ENCODE peak calls at places on chromosomes 3 and 15, in five cellular contexts. One of them, this sample, is unnamed.
A peak's percentile ranks its signal among the peaks of the same experiment; 100 is the strongest.

GRCh38 chr3:134795776-134796312 is 784 bp downstream of the EPHB1 start:
- DNase-seq in SK-N-SH: peak; percentile 47
- DNase-seq in K562: no peak
- DNase-seq in HepG2: no peak
- DNase-seq in GM12878: no peak
- DNase-seq in this sample: no peak

GRCh38 chr15:68463444-68463843 is 31.5 kb upstream of the ITGA11 start:
- DNase-seq in SK-N-SH: no peak
- DNase-seq in K562: no peak
- DNase-seq in HepG2: no peak
- DNase-seq in GM12878: no peak
- DNase-seq in this sample: no peak

GRCh38 chr3:126511291-126511690 is 6.3 kb downstream of the UROC1 start:
- DNase-seq in SK-N-SH: no peak
- DNase-seq in K562: no peak
- DNase-seq in HepG2: no peak
- DNase-seq in GM12878: no peak
- DNase-seq in this sample: no peak

GRCh38 chr3:51875501-51875900 is at the start of gene IQCF5:
- DNase-seq in SK-N-SH: no peak
- DNase-seq in K562: no peak
- DNase-seq in HepG2: no peak
- DNase-seq in GM12878: no peak
- DNase-seq in this sample: no peak

GRCh38 chr3:132637590-132637989 is 22.0 kb downstream of the ACAD11 start:
- DNase-seq in SK-N-SH: no peak
- DNase-seq in K562: no peak
- DNase-seq in HepG2: no peak
- DNase-seq in GM12878: no peak
- DNase-seq in this sample: no peak

GRCh38 chr3:132347095-132347494 is 29.9 kb downstream of the ACP3 start:
- DNase-seq in SK-N-SH: no peak
- DNase-seq in K562: no peak
- DNase-seq in HepG2: peak; percentile 9
- DNase-seq in GM12878: no peak
- DNase-seq in this sample: no peak

GRCh38 chr15:68229386-68230156 is at the start of gene CLN6:
- DNase-seq in SK-N-SH: peak; percentile 97
- DNase-seq in K562: peak; percentile 96
- DNase-seq in HepG2: peak; percentile 59
- DNase-seq in GM12878: peak; percentile 48
- DNase-seq in this sample: peak; percentile 34

GRCh38 chr3:73624363-73625123 is at the start of gene PDZRN3:
- DNase-seq in SK-N-SH: peak; percentile 82
- DNase-seq in K562: no peak
- DNase-seq in HepG2: no peak
- DNase-seq in GM12878: no peak
- DNase-seq in this sample: no peak

GRCh38 chr15:32152574-32152973 is 122.3 kb downstream of the CHRNA7 start:
- DNase-seq in SK-N-SH: no peak
- DNase-seq in K562: no peak
- DNase-seq in HepG2: no peak
- DNase-seq in GM12878: no peak
- DNase-seq in this sample: no peak

GRCh38 chr3:77814845-77815244 is 774.9 kb downstream of the ROBO2 start:
- DNase-seq in SK-N-SH: no peak
- DNase-seq in K562: no peak
- DNase-seq in HepG2: no peak
- DNase-seq in GM12878: no peak
- DNase-seq in this sample: no peak

GRCh38 chr3:77816470-77816869 is 776.6 kb downstream of the ROBO2 start:
- DNase-seq in SK-N-SH: no peak
- DNase-seq in K562: no peak
- DNase-seq in HepG2: no peak
- DNase-seq in GM12878: no peak
- DNase-seq in this sample: no peak

GRCh38 chr3:77815467-77815866 is 775.6 kb downstream of the ROBO2 start:
- DNase-seq in SK-N-SH: no peak
- DNase-seq in K562: no peak
- DNase-seq in HepG2: peak; percentile 1
- DNase-seq in GM12878: no peak
- DNase-seq in this sample: no peak
- TF ChIP-seq SIN3A in SK-N-SH: no peak
- TF ChIP-seq SIN3A in K562: no peak
- TF ChIP-seq SIN3A in HepG2: no peak
- TF ChIP-seq SIN3A in GM12878: no peak
- TF ChIP-seq SIN3A in this sample: no peak

DNA sequence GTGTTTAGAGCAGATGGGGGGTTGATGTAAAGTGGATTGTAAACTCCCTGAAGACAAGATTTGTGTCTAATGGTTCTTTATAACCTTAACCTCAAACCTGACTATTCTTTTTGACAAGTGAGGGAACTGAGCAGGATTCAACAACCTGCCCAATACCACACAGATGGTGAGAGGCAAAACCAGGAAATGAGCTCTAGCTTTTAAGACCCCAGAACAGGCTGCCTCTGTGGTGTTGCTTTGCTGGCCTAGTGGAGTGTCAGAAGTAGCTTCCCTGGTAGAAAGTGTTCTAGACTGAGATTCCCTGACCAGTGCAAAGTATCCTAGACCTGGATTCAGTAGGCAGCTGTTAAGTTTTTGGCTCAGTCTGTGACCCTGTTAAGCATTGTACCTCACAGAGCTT is 9.0 kb downstream of the GPR87 start:
- DNase-seq in SK-N-SH: no peak
- DNase-seq in K562: no peak
- DNase-seq in HepG2: no peak
- DNase-seq in GM12878: no peak
- DNase-seq in this sample: no peak
- TF ChIP-seq ZBTB33 in SK-N-SH: no peak
- TF ChIP-seq ZBTB33 in K562: no peak
- TF ChIP-seq ZBTB33 in HepG2: no peak
- TF ChIP-seq ZBTB33 in GM12878: no peak
- TF ChIP-seq ZBTB33 in this sample: no peak

DNA sequence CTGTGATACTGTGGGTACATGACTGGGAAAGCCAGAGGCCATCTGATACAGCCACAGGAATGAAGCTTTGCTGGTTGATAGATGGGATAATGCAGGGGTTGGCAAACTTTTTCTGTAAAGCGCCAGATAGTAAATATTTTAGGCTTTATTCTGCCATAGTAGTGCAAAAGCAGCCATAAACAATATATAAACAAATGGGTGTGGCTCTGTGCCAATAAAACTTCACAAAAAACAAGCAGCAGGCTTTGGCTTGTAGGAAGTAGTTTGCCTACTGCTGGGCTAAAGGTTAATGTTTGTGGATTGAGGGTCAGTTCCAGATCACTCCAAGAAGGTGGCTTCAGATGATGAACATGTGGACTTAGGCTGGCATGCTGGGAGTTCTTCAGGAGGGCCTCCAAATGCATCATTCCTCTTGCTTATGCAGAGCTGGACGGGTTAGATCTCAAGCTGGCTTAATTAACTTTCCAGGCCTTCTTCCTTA is 305.7 kb downstream of the RPLP1 start:
- DNase-seq in SK-N-SH: no peak
- DNase-seq in K562: no peak
- DNase-seq in HepG2: no peak
- DNase-seq in GM12878: no peak
- DNase-seq in this sample: no peak
- TF ChIP-seq SIN3A in SK-N-SH: no peak
- TF ChIP-seq SIN3A in K562: no peak
- TF ChIP-seq SIN3A in HepG2: no peak
- TF ChIP-seq SIN3A in GM12878: no peak
- TF ChIP-seq SIN3A in this sample: no peak

GRCh38 chr15:63308947-63309346 is 31.5 kb downstream of the APH1B start:
- DNase-seq in SK-N-SH: no peak
- DNase-seq in K562: no peak
- DNase-seq in HepG2: no peak
- DNase-seq in GM12878: no peak
- DNase-seq in this sample: no peak

GRCh38 chr15:63305276-63305675 is 27.9 kb downstream of the APH1B start:
- DNase-seq in SK-N-SH: no peak
- DNase-seq in K562: no peak
- DNase-seq in HepG2: no peak
- DNase-seq in GM12878: no peak
- DNase-seq in this sample: no peak

GRCh38 chr15:63310646-63311045 is 33.2 kb downstream of the APH1B start:
- DNase-seq in SK-N-SH: no peak
- DNase-seq in K562: no peak
- DNase-seq in HepG2: no peak
- DNase-seq in GM12878: no peak
- DNase-seq in this sample: no peak

GRCh38 chr15:63308491-63308890 is 31.1 kb downstream of the APH1B start:
- DNase-seq in SK-N-SH: no peak
- DNase-seq in K562: no peak
- DNase-seq in HepG2: no peak
- DNase-seq in GM12878: no peak
- DNase-seq in this sample: no peak

GRCh38 chr15:63306480-63307073 is 29.2 kb downstream of the APH1B start:
- DNase-seq in SK-N-SH: no peak
- DNase-seq in K562: no peak
- DNase-seq in HepG2: no peak
- DNase-seq in GM12878: no peak
- DNase-seq in this sample: no peak
- TF ChIP-seq ZBTB33 in SK-N-SH: no peak
- TF ChIP-seq ZBTB33 in K562: no peak
- TF ChIP-seq ZBTB33 in HepG2: no peak
- TF ChIP-seq ZBTB33 in GM12878: no peak
- TF ChIP-seq ZBTB33 in this sample: no peak

DNA sequence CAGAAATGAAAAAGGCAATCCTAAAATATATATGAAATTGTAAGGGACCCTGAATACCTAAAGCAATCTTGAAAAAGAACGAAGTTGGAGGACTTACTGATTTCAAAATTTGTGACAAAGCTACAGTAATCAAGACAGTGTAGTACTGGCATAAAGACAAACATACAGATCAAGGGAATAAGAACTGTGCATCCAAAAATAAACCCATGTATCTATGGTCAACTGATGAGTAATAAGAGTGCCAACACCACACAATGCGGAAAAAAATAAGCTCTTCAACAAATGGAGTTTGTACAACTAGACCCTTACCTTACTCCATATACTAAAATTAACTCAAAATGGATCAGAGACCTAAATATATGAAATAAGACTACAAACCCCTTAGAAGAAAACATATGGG is 29.6 kb downstream of the GSK3B start:
- DNase-seq in SK-N-SH: no peak
- DNase-seq in K562: no peak
- DNase-seq in HepG2: no peak
- DNase-seq in GM12878: no peak
- DNase-seq in this sample: no peak
- TF ChIP-seq SIN3A in SK-N-SH: no peak
- TF ChIP-seq SIN3A in K562: no peak
- TF ChIP-seq SIN3A in HepG2: no peak
- TF ChIP-seq SIN3A in GM12878: no peak
- TF ChIP-seq SIN3A in this sample: no peak